ENCODE peak calls at places on chromosomes 4 and X, in four cellular contexts. X, B, Q and L are unnamed samples.

GRCh38 chr4:157459789-157460188 is 239.3 kb downstream of the GRIA2 start:
- DNase-seq in X (no peak), B (no peak), Q (no peak), L (no peak)

GRCh38 chr4:81512371-81512770 is 40.7 kb upstream of the RASGEF1B start:
- DNase-seq in X (no peak), B (no peak), Q (no peak), L (no peak)

GRCh38 chr4:67762091-67762490 is 7.9 kb upstream of the GNRHR start:
- DNase-seq in X (no peak), B (no peak), Q (no peak), L (no peak)

GRCh38 chr4:170247585-170247984 is 157.8 kb upstream of the AADAT start:
- DNase-seq in X (no peak), B (no peak), Q (no peak), L (no peak)

GRCh38 chr4:139007640-139008039 is 7.9 kb upstream of the NOCT start:
- DNase-seq in X (no peak), B (no peak), Q (no peak), L (no peak)

GRCh38 chrX:12967711-12968465 is 7.0 kb upstream of the TMSB4X start:
- DNase-seq in X (no peak), B (no peak), Q (no peak), L (no peak)

GRCh38 chr4:1354136-1354982 is 7.4 kb downstream of the UVSSA start:
- DNase-seq in X (no peak), B (no peak), Q (no peak), L (no peak)

GRCh38 chrX:49308604-49309269 is 5.3 kb downstream of the GAGE10 start:
- DNase-seq in X (no peak), B (no peak), Q (no peak), L (no peak)

GRCh38 chrX:102651242-102651967 is at the start of gene GPRASP1:
- DNase-seq in X (peak; percentile 72), B (peak; percentile 76), Q (peak; percentile 25), L (peak; percentile 58)

GRCh38 chr4:176359590-176359989 is 39.8 kb downstream of the SPCS3 start:
- DNase-seq in X (no peak), B (no peak), Q (no peak), L (no peak)

GRCh38 chr4:41256740-41257256 is at the start of gene UCHL1:
- DNase-seq in X (peak; percentile 97), B (peak; percentile 57), Q (peak; percentile 97), L (no peak)

GRCh38 chr4:7129871-7130609 is 62.2 kb upstream of the GRPEL1 start:
- DNase-seq in X (no peak), B (no peak), Q (no peak), L (no peak)

GRCh38 chrX:14409341-14409740 is 120.0 kb upstream of the GLRA2 start:
- DNase-seq in X (no peak), B (no peak), Q (no peak), L (no peak)

GRCh38 chr4:23930750-23931488 is 41.1 kb upstream of the PPARGC1A start:
- DNase-seq in X (peak; percentile 42), B (peak; percentile 96), Q (peak; percentile 67), L (peak; percentile 90)

GRCh38 chrX:152912641-152913040 is 14.8 kb downstream of the ZNF185 start:
- DNase-seq in X (no peak), B (no peak), Q (no peak), L (no peak)

GRCh38 chr4:153152453-153153338 is 51.5 kb upstream of the TRIM2 start:
- DNase-seq in X (peak; percentile 77), B (peak; percentile 70), Q (peak; percentile 81), L (no peak)

GRCh38 chr4:1177274-1178141 is 5.1 kb upstream of the SPON2 start:
- DNase-seq in X (no peak), B (peak; percentile 75), Q (no peak), L (peak; percentile 81)

GRCh38 chr4:186304816-186305520 is 39.0 kb downstream of the F11 start:
- DNase-seq in X (no peak), B (no peak), Q (no peak), L (no peak)

GRCh38 chr4:186307916-186308315 is 41.9 kb downstream of the F11 start:
- DNase-seq in X (no peak), B (no peak), Q (no peak), L (no peak)

GRCh38 chr4:186307497-186307896 is 41.5 kb downstream of the F11 start:
- DNase-seq in X (no peak), B (no peak), Q (no peak), L (no peak)

GRCh38 chr4:186300659-186301377 is 34.8 kb downstream of the F11 start:
- DNase-seq in X (no peak), B (no peak), Q (no peak), L (no peak)

DNA sequence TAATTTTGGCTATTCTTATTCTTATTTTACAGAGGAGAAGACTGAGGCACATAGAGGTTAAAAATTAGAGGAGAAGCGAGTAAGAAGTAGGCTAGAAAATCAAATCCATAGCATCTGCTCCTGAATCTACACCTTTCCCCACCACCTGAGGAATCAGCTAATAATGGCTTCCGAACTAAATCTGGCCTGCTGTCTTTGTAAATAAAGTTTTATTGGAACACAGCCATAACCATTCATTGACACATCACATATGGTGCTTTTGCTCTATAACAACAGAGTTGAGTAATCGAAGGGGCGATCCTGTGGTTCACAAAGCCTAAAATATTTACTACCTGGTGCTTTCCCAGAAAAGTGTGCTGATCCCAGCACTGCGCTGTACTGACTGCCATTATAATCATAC is 38.2 kb downstream of the F11 start:
- DNase-seq in X (no peak), B (no peak), Q (no peak), L (no peak)
- TF ChIP-seq CTCF in X (no peak), B (no peak), Q (no peak), L (no peak)

GRCh38 chr4:73998040-73999011 is at the start of gene CXCL5:
- DNase-seq in X (no peak), B (peak; percentile 53), Q (no peak), L (peak; percentile 62)
- TF ChIP-seq CTCF in X (no peak), B (no peak), Q (no peak), L (no peak)

GRCh38 chr4:3317011-3317655 is 24.3 kb downstream of the RGS12 start:
- DNase-seq in X (no peak), B (no peak), Q (peak; percentile 5), L (peak; percentile 51)
- TF ChIP-seq CTCF in X (no peak), B (no peak), Q (no peak), L (no peak)

GRCh38 chr4:113355550-113356371 is 306.3 kb downstream of the ANK2 start:
- DNase-seq in X (no peak), B (no peak), Q (peak; percentile 16), L (peak; percentile 20)
- TF ChIP-seq CTCF in X (no peak), B (no peak), Q (no peak), L (no peak)

GRCh38 chr4:106502106-106502699 is 133.6 kb upstream of the GIMD1 start:
- DNase-seq in X (peak; percentile 62), B (peak; percentile 55), Q (peak; percentile 72), L (peak; percentile 71)
- TF ChIP-seq CTCF in X (peak; percentile 82), B (peak; percentile 62), Q (peak; percentile 83), L (peak; percentile 76)